ENCODE peak calls at places on chromosomes 2 and 18, in four cellular contexts. X is neuronal stem cell, B is MM.1S, J is psoas muscle. F is an unnamed sample. For H3K27me3, the result is how much of the 10 kb centered on the place peaks cover.

GRCh38 chr2:111226797-111227700 is 106.3 kb downstream of the BCL2L11 start:
- DNase-seq in J (no peak), B (no peak), X (no peak), F (no peak)

GRCh38 chr2:186347472-186347871 is 138.6 kb upstream of the ZC3H15 start:
- DNase-seq in B (no peak), J (no peak), X (no peak), F (no peak)

GRCh38 chr2:38362223-38362622 is 14.8 kb downstream of the ATL2 start:
- DNase-seq in J (no peak), X (no peak), B (no peak), F (no peak)

GRCh38 chr2:133570547-133570946 is 2.3 kb upstream of the NCKAP5 start:
- DNase-seq in B (no peak), X (no peak), J (no peak), F (no peak)

GRCh38 chr2:219219113-219219696 is 447 bp upstream of the ABCB6 start:
- DNase-seq in X (no peak), J (no peak), B (no peak), F (no peak)

GRCh38 chr2:128329607-128330006 is 10.9 kb upstream of the HS6ST1 start:
- DNase-seq in J (no peak), B (no peak), X (no peak), F (no peak)

GRCh38 chr2:2331905-2332280 is 818 bp upstream of the MYT1L start:
- DNase-seq in B (no peak), J (no peak), X (peak), F (peak)

GRCh38 chr18:63152096-63152495 is 167.5 kb downstream of the BCL2 start:
- DNase-seq in X (no peak), B (no peak), J (no peak), F (no peak)

GRCh38 chr2:172480301-172481218 is 53.2 kb downstream of the ITGA6 start:
- DNase-seq in X (no peak), B (no peak), J (peak), F (no peak)

GRCh38 chr2:73987109-73987947 is 2.6 kb downstream of the TET3 start:
- DNase-seq in X (no peak), B (no peak), J (no peak), F (peak)

GRCh38 chr2:127743477-127744026 is 42.3 kb downstream of the SFT2D3 start:
- DNase-seq in J (no peak), B (no peak), X (no peak), F (no peak)

GRCh38 chr2:118186110-118186857 is 98.0 kb downstream of the INSIG2 start:
- DNase-seq in B (peak), X (peak), J (peak), F (peak)

GRCh38 chr2:238720232-238720672 is 127.6 kb upstream of the TWIST2 start:
- DNase-seq in J (no peak), B (peak), X (peak), F (peak)

GRCh38 chr2:236988690-236989639 is 96.7 kb upstream of the COPS8 start:
- DNase-seq in B (no peak), J (peak), X (no peak), F (no peak)

GRCh38 chr18:62912885-62913284 is 197.5 kb downstream of the PHLPP1 start:
- DNase-seq in B (no peak), X (no peak), J (no peak), F (no peak)

GRCh38 chr18:37302519-37302918 is 263.1 kb downstream of the CELF4 start:
- DNase-seq in B (no peak), X (no peak), J (no peak), F (no peak)

GRCh38 chr18:46628206-46628605 is 28.8 kb downstream of the LOXHD1 start:
- DNase-seq in J (no peak), B (no peak), X (no peak), F (peak)

GRCh38 chr18:7381307-7381706 is 150.4 kb downstream of the LRRC30 start:
- DNase-seq in X (no peak), J (no peak), B (no peak), F (no peak)

GRCh38 chr2:240532032-240532775 is 25.6 kb downstream of the ANKMY1 start:
- DNase-seq in J (no peak), B (no peak), X (no peak), F (no peak)

GRCh38 chr18:39786477-39786876 is 2168.6 kb upstream of the PIK3C3 start:
- DNase-seq in B (no peak), X (no peak), J (no peak), F (no peak)

GRCh38 chr2:219475697-219476604 is 22.7 kb upstream of the GMPPA start:
- DNase-seq in J (peak), B (peak), X (peak), F (peak)

GRCh38 chr2:85755122-85756027 is 1.6 kb downstream of the ATOH8 start:
- DNase-seq in J (peak), B (no peak), X (no peak), F (no peak)

GRCh38 chr2:159506764-159507406 is 109.5 kb downstream of the BAZ2B start:
- DNase-seq in J (no peak), X (no peak), B (peak), F (no peak)

GRCh38 chr2:150698016-150698661 is 210.7 kb upstream of the RND3 start:
- DNase-seq in B (no peak), J (no peak), X (no peak), F (no peak)

GRCh38 chr2:190150413-190150812 is 87.9 kb upstream of the MSTN start:
- DNase-seq in B (no peak), J (no peak), X (no peak), F (no peak)

GRCh38 chr18:13284330-13285027 is 65.9 kb downstream of the LDLRAD4 start:
- DNase-seq in B (no peak), X (no peak), J (no peak), F (no peak)

GRCh38 chr18:76588591-76589303 is 93.7 kb upstream of the ZNF516 start:
- DNase-seq in X (no peak), J (no peak), B (no peak), F (peak)
- H3K27ac ChIP-seq in X (no peak), J (no peak), B (no peak), F (peak)

GRCh38 chr2:79702934-79703333 is 190.1 kb downstream of the CTNNA2 start:
- DNase-seq in X (no peak), J (no peak), B (no peak), F (no peak)

GRCh38 chr2:79697200-79697599 is 184.3 kb downstream of the CTNNA2 start:
- DNase-seq in X (no peak), B (no peak), J (no peak), F (no peak)
- H3K27me3 ChIP-seq in X (under half), B (under half), J (under half), F (under half)

DNA sequence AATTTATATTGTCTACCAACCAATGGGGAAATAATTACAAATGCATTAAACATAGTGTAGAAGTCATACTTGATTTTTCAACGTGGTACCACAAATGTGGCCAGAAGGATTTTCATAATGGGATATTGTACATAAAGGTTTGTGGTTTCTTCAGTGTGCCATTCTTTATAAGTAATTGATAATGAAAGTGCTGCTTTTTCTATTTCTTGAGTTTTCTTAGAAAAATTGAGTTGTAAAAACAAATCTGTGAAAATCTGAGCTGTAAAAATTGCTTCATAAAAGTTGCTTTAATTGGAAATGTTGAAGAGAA is 103.6 kb downstream of the KYNU start:
- DNase-seq in X (no peak), J (no peak), B (no peak), F (no peak)
- H3K4me3 ChIP-seq in X (no peak), J (no peak), B (no peak), F (no peak)

DNA sequence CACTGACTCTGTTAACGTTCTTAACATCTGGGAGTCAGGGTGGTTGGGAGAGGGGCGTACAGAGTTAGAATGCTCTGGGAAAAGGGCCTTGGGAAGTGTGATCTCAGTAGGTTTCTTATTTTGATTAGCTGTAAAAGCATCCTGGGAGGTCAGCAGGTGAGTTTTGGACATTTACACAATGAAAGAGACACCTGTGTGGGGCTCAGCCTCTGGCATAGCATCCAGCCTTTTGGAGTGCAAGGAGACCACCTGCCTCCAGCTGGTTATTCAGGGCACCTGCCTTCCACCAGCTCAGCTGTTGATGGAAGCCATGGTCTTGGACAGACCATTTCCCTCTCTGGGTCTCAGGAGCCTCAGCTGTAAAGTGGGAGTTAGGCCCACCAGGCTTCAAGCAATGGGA is 49.7 kb downstream of the ACAA2 start:
- DNase-seq in X (no peak), B (no peak), J (no peak), F (no peak)
- H3K27ac ChIP-seq in X (no peak), B (no peak), J (no peak), F (no peak)

DNA sequence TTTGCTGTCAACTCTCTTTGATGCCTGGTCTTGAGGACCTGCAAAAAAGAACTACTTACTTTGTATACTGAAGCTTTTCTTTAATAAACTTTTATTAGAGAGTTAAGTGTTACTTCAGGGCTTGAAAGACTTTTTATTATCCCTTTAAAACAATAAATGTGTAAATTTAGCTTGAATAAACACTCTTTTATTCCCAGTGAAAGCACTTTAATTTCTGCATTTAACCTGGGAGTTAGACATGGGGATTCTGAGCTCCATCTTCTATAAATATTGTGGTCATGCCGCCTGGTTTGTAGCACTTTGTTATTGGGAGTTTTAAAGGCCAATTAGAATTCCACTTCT is 17.8 kb upstream of the E2F6 start:
- DNase-seq in X (no peak), J (no peak), B (no peak), F (no peak)
- H3K27me3 ChIP-seq in X (under half), J (under half), B (under half), F (under half)

GRCh38 chr2:227461878-227462462 is 10.0 kb upstream of the AGFG1 start:
- DNase-seq in X (no peak), J (no peak), B (no peak), F (no peak)
- H3K4me3 ChIP-seq in X (no peak), J (no peak), B (no peak), F (no peak)

DNA sequence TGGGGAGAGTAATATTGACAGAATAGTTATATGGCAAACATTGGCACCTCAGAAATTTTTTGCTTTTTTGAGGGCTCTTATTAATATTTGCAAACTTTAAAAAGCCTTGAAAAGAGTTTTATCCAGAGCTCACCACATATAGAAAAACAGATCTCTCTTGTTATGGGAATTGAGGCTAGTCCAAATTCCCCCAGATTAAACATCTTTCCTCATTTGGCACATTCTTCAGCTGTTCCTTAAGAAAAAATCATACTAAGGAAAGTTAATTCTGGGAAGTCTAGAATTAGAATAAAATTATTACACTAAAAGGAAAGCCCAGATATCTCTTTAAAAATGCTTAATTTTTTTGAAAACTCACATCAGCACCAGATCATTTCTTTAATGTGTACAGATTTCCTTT is 5.6 kb downstream of the TFPI start:
- DNase-seq in B (no peak), X (no peak), J (no peak), F (no peak)
- H3K27ac ChIP-seq in B (no peak), X (no peak), J (peak), F (no peak)

GRCh38 chr18:78517973-78518372 is 461.6 kb upstream of the SALL3 start:
- DNase-seq in X (no peak), B (no peak), J (no peak), F (peak)
- H3K27me3 ChIP-seq in X (under half), B (under half), J (under half), F (under half)

F was measured in WERI-Rb-1.